ENCODE peak calls at places on chromosomes 4 and X, in six cellular contexts. P is choroid plexus epithelial cell, H is WERI-Rb-1, N is astrocyte of the spinal cord, G is bronchial epithelial cell, U is sigmoid colon. B is an unnamed sample.

GRCh38 chr4:70556856-70557255 is 35.2 kb upstream of the AMBN start:
- DNase-seq in P (peak), H (no peak), N (no peak), G (peak), U (no peak), B (no peak)

GRCh38 chr4:83112239-83112638 is 2.3 kb downstream of the PLAC8 start:
- DNase-seq in P (no peak), H (no peak), N (no peak), G (no peak), U (no peak), B (no peak)

GRCh38 chrX:14073561-14073960 is 43.9 kb upstream of the GEMIN8 start:
- DNase-seq in P (no peak), H (no peak), N (peak), G (no peak), U (no peak), B (no peak)

GRCh38 chr4:164383187-164384181 is 370.4 kb upstream of the SMIM31 start:
- DNase-seq in P (peak), H (peak), N (peak), G (peak), U (peak), B (peak)

GRCh38 chrX:10350991-10351390 is 194.2 kb downstream of the CLCN4 start:
- DNase-seq in P (no peak), H (no peak), N (peak), G (peak), U (no peak), B (no peak)

GRCh38 chrX:23435108-23435507 is 100.5 kb downstream of the PTCHD1 start:
- DNase-seq in P (no peak), H (no peak), N (peak), G (no peak), U (no peak), B (no peak)

GRCh38 chrX:45300638-45301037 is 100.0 kb upstream of the DIPK2B start:
- DNase-seq in P (no peak), H (no peak), N (no peak), G (no peak), U (no peak), B (no peak)

GRCh38 chrX:77527233-77528001 is 80.2 kb downstream of the FGF16 start:
- DNase-seq in P (no peak), H (no peak), N (no peak), G (no peak), U (peak), B (peak)

GRCh38 chrX:24153175-24153795 is 3.8 kb downstream of the ZFX start:
- DNase-seq in P (peak), H (no peak), N (no peak), G (no peak), U (peak), B (peak)

GRCh38 chr4:5874811-5875465 is 17.9 kb downstream of the CRMP1 start:
- DNase-seq in P (peak), H (no peak), N (peak), G (peak), U (no peak), B (peak)

GRCh38 chr4:48604527-48604926 is 114.5 kb downstream of the ZAR1 start:
- DNase-seq in P (no peak), H (no peak), N (no peak), G (no peak), U (no peak), B (no peak)

DNA sequence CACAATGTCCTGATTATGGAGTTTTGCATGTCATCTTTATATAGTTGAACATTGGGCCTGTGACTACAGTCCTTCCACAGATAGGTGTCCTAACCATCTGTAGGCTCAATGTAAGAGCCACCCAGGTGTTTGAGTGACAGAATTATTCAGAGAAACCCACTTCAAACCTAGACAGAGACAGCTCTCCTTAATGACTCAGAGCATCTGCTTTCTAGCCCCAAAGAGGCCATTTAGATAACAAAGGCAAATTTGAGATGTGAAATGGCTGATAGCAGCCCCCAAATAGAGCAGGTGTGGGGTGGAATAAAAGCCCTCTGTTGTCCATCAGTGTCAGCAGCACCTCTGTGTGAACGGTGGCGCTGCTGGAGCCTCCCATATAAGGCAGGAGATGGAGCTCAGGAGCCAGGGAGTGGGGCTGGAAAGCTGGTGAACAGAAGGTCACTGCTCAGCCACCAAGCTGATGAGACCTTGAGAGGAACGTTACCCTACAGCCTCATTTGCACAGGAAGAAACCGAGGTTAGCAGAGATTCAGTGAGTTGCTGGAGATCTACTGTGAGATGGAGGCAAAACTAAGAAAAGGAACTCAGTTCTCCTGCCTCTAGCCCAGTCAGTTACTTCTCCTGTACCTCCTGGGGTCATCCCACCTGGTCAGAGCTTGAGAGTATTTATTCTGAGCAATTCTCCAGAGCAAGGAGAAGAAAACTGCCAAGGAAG is 153.3 kb upstream of the LNX1 start:
- DNase-seq in P (no peak), H (no peak), N (no peak), G (no peak), U (no peak), B (no peak)
- TF ChIP-seq CTCF in P (no peak), H (no peak), N (no peak), G (no peak), U (no peak), B (no peak)

DNA sequence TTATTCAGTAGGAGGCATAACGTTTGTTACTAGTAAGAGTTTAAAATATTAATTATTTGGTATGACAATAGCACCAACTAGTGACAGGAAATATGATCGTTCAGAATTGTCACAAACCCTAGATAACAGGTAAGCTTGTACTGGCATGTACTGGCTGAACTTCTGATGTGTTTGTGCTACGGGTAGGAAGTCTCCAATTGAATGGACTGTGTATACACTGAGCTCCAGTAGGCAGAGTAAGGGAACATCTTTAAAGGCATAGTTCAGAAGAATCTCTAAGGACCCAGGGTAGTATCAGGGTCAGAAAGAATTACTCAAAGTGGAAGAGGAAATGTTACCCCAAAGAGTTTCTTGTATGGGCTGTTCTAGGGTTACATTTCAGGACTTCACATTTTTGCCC is 230.4 kb downstream of the EDA2R start:
- DNase-seq in P (no peak), H (no peak), N (no peak), G (peak), U (no peak), B (no peak)
- TF ChIP-seq CTCF in P (no peak), H (no peak), N (no peak), G (no peak), U (no peak), B (no peak)

GRCh38 chr4:126630171-126630570 is 1002.6 kb upstream of the INTU start:
- DNase-seq in P (no peak), H (no peak), N (no peak), G (no peak), U (no peak), B (no peak)
- TF ChIP-seq CTCF in P (no peak), H (no peak), N (no peak), G (no peak), U (no peak), B (no peak)

GRCh38 chr4:107094332-107094731 is 58.2 kb upstream of the DKK2 start:
- DNase-seq in P (peak), H (no peak), N (peak), G (peak), U (no peak), B (no peak)
- TF ChIP-seq CTCF in P (peak), H (peak), N (peak), G (peak), U (no peak), B (peak)

GRCh38 chrX:149940015-149940716 is 1.9 kb upstream of the EOLA2 start:
- DNase-seq in P (peak), H (peak), N (peak), G (peak), U (peak), B (peak)
- TF ChIP-seq CTCF in P (peak), H (peak), N (no peak), G (no peak), U (peak), B (peak)